ENCODE peak calls at places on chromosomes 16 and 17, in six cellular contexts. Z is EH, W is mucosa of gallbladder, L is PC-3, Q is DMS153, C is left cardiac atrium. V is an unnamed sample.
A peak's percentile ranks its signal among the peaks of the same experiment; 100 is the strongest.

GRCh38 chr16:525520-526180 is 1.9 kb upstream of the CAPN15 start:
- DNase-seq in Z (peak; percentile 92), W (peak; percentile 54), L (peak; percentile 88), Q (no peak), C (no peak), V (no peak)

GRCh38 chr16:87303431-87303930 is 13.7 kb downstream of the C16orf95 start:
- DNase-seq in Z (peak; percentile 25), W (no peak), L (peak; percentile 4), Q (peak; percentile 29), C (no peak), V (no peak)

GRCh38 chr17:27206447-27206846 is 87.5 kb upstream of the WSB1 start:
- DNase-seq in Z (peak; percentile 14), W (no peak), L (no peak), Q (no peak), C (no peak), V (peak; percentile 3)

GRCh38 chr17:79925242-79925957 is 86.2 kb upstream of the CBX4 start:
- DNase-seq in Z (peak; percentile 59), W (peak; percentile 89), L (peak; percentile 88), Q (no peak), C (peak; percentile 77), V (peak; percentile 28)

GRCh38 chr16:11379420-11379819 is 34.2 kb downstream of the RMI2 start:
- DNase-seq in Z (no peak), W (no peak), L (peak; percentile 57), Q (peak; percentile 40), C (peak; percentile 11), V (no peak)

GRCh38 chr17:2157081-2157480 is 102.2 kb downstream of the HIC1 start:
- DNase-seq in Z (peak; percentile 73), W (no peak), L (no peak), Q (no peak), C (no peak), V (no peak)

GRCh38 chr17:37650419-37651003 is 7.3 kb upstream of the DDX52 start:
- DNase-seq in Z (peak; percentile 71), W (peak; percentile 26), L (peak; percentile 46), Q (peak; percentile 37), C (no peak), V (peak; percentile 53)

GRCh38 chr16:56748191-56748590 is 18.3 kb downstream of the NUP93 start:
- DNase-seq in Z (no peak), W (no peak), L (no peak), Q (no peak), C (no peak), V (no peak)

GRCh38 chr16:51359141-51359960 is 208.3 kb upstream of the SALL1 start:
- DNase-seq in Z (no peak), W (peak; percentile 63), L (no peak), Q (no peak), C (peak; percentile 23), V (no peak)

GRCh38 chr17:27396941-27397340 is 59.3 kb upstream of the KSR1 start:
- DNase-seq in Z (peak; percentile 87), W (no peak), L (peak; percentile 18), Q (no peak), C (no peak), V (no peak)

GRCh38 chr17:78132086-78132676 is 1.6 kb downstream of the TMC8 start:
- DNase-seq in Z (no peak), W (no peak), L (peak; percentile 66), Q (peak; percentile 16), C (peak; percentile 35), V (peak; percentile 54)

GRCh38 chr17:13099906-13100305 is 82.1 kb upstream of the ELAC2 start:
- DNase-seq in Z (no peak), W (no peak), L (no peak), Q (no peak), C (no peak), V (no peak)

GRCh38 chr16:72247821-72248253 is 75.9 kb upstream of the PMFBP1 start:
- DNase-seq in Z (peak; percentile 48), W (no peak), L (peak; percentile 11), Q (no peak), C (no peak), V (no peak)

GRCh38 chr16:18050234-18050633 is 286.3 kb downstream of the NPIPA8 start:
- DNase-seq in Z (no peak), W (no peak), L (no peak), Q (no peak), C (no peak), V (no peak)

GRCh38 chr17:75684249-75684648 is 17.1 kb downstream of the SAP30BP start:
- DNase-seq in Z (peak; percentile 46), W (no peak), L (peak; percentile 49), Q (no peak), C (no peak), V (peak; percentile 15)